ENCODE peak calls at places on chromosomes 7 and 10, in six cellular contexts. W is CD8-positive, alpha-beta memory T cell; K is epithelial cell of esophagus; H is A549; L is colonic mucosa; G is body of pancreas. F is an unnamed sample.

GRCh38 chr7:156752371-156753297 is 112.1 kb downstream of the RNF32 start:
- DNase-seq in W (no peak), K (no peak), H (no peak), L (no peak), G (no peak), F (no peak)

GRCh38 chr10:86439544-86439943 is 72.9 kb upstream of the GRID1 start:
- DNase-seq in W (no peak), K (peak; percentile 67), H (peak; percentile 23), L (peak; percentile 45), G (peak; percentile 83), F (peak; percentile 58)

GRCh38 chr7:130486114-130486962 is 5.5 kb upstream of the MEST start:
- DNase-seq in W (peak; percentile 27), K (peak; percentile 59), H (peak; percentile 91), L (peak; percentile 84), G (peak; percentile 95), F (peak; percentile 87)

GRCh38 chr10:7855205-7855604 is 36.9 kb downstream of the TAF3 start:
- DNase-seq in W (no peak), K (no peak), H (no peak), L (no peak), G (no peak), F (no peak)

GRCh38 chr10:71292624-71293445 is 26.2 kb upstream of the SLC29A3 start:
- DNase-seq in W (no peak), K (no peak), H (no peak), L (no peak), G (no peak), F (no peak)

GRCh38 chr7:100867040-100867795 is at the start of gene TRIP6:
- DNase-seq in W (no peak), K (peak; percentile 82), H (peak; percentile 93), L (peak; percentile 91), G (peak; percentile 86), F (peak; percentile 87)

GRCh38 chr10:10093035-10093434 is 924.6 kb upstream of the CELF2 start:
- DNase-seq in W (no peak), K (no peak), H (no peak), L (no peak), G (no peak), F (no peak)

GRCh38 chr10:30554443-30554831 is 75.1 kb downstream of the LYZL2 start:
- DNase-seq in W (no peak), K (no peak), H (no peak), L (no peak), G (no peak), F (no peak)

GRCh38 chr10:70381491-70382421 is 669 bp downstream of the LRRC20 start:
- DNase-seq in W (no peak), K (no peak), H (peak; percentile 59), L (peak; percentile 52), G (peak; percentile 39), F (peak; percentile 35)

GRCh38 chr10:70430489-70431445 is 10.7 kb downstream of the NODAL start:
- DNase-seq in W (no peak), K (peak; percentile 51), H (no peak), L (peak; percentile 55), G (peak; percentile 77), F (peak; percentile 55)

GRCh38 chr10:132913559-132914115 is 28.7 kb downstream of the CFAP46 start:
- DNase-seq in W (no peak), K (no peak), H (no peak), L (no peak), G (no peak), F (peak; percentile 3)

GRCh38 chr10:132198068-132198370 is 11.3 kb downstream of the DPYSL4 start:
- DNase-seq in W (no peak), K (no peak), H (no peak), L (no peak), G (no peak), F (no peak)

GRCh38 chr10:107727762-107728317 is 563.3 kb upstream of the SORCS1 start:
- DNase-seq in W (no peak), K (peak; percentile 18), H (no peak), L (peak; percentile 38), G (no peak), F (no peak)

GRCh38 chr10:102322914-102323313 is 72.6 kb upstream of the NFKB2 start:
- DNase-seq in W (peak; percentile 23), K (no peak), H (no peak), L (no peak), G (no peak), F (peak; percentile 14)

GRCh38 chr10:6416892-6417512 is 163.1 kb downstream of the PRKCQ start:
- DNase-seq in W (no peak), K (peak; percentile 59), H (peak; percentile 71), L (no peak), G (no peak), F (no peak)

GRCh38 chr7:86914468-86915054 is 144.9 kb downstream of the ELAPOR2 start:
- DNase-seq in W (no peak), K (peak; percentile 11), H (no peak), L (no peak), G (no peak), F (no peak)

GRCh38 chr7:114405427-114405826 is 9.2 kb upstream of the FOXP2 start:
- DNase-seq in W (no peak), K (peak; percentile 55), H (peak; percentile 7), L (no peak), G (no peak), F (no peak)

GRCh38 chr10:123136806-123137642 is 1.3 kb downstream of the HMX3 start:
- DNase-seq in W (no peak), K (no peak), H (no peak), L (no peak), G (no peak), F (no peak)

GRCh38 chr7:11612737-11613136 is 219.3 kb downstream of the THSD7A start:
- DNase-seq in W (no peak), K (no peak), H (no peak), L (no peak), G (no peak), F (no peak)

GRCh38 chr7:107879400-107880035 is 11.5 kb upstream of the DLD start:
- DNase-seq in W (peak; percentile 19), K (peak; percentile 72), H (peak; percentile 56), L (peak; percentile 41), G (peak; percentile 66), F (peak; percentile 46)

GRCh38 chr10:62437696-62438095 is 63.5 kb downstream of the ZNF365 start:
- DNase-seq in W (no peak), K (peak; percentile 74), H (peak; percentile 40), L (peak; percentile 31), G (peak; percentile 30), F (no peak)

GRCh38 chr7:78296036-78296435 is 497.5 kb downstream of the PHTF2 start:
- DNase-seq in W (no peak), K (no peak), H (no peak), L (no peak), G (no peak), F (no peak)

GRCh38 chr7:47413526-47414341 is 168.2 kb downstream of the TNS3 start:
- DNase-seq in W (no peak), K (no peak), H (no peak), L (no peak), G (no peak), F (no peak)

GRCh38 chr10:122293156-122293978 is 22.3 kb downstream of the BTBD16 start:
- DNase-seq in W (no peak), K (no peak), H (no peak), L (no peak), G (no peak), F (no peak)

GRCh38 chr10:49457686-49458085 is 61.8 kb upstream of the DRGX start:
- DNase-seq in W (no peak), K (no peak), H (no peak), L (no peak), G (no peak), F (no peak)

GRCh38 chr7:22625251-22625650 is 101.7 kb upstream of the IL6 start:
- DNase-seq in W (no peak), K (no peak), H (no peak), L (no peak), G (no peak), F (no peak)

GRCh38 chr10:94429049-94429707 is 26.8 kb downstream of the TBC1D12 start:
- DNase-seq in W (no peak), K (no peak), H (no peak), L (no peak), G (no peak), F (no peak)

DNA sequence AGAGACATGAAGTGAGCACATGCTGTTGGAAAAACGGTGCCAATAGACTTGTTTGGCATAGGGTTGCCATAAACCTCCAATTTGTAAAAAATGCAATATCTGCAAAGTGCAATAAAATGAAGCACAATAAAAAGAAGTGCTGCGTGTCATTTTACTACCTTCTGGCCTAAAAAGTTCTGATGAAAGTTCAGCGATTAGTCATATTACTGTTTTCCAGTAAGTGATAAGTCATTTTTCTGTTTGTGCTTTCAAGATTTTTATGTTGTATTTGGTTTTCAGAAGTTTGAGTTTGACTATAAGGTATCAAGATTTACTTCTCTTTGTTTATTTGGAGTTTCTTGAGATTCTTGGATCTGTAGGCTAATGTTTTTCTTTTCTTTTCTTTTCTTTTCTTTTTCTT is 16.8 kb downstream of the AOAH start:
- DNase-seq in W (no peak), K (no peak), H (no peak), L (no peak), G (no peak), F (no peak)
- H3K4me3 ChIP-seq in W (no peak overlapping the region), K (no peak overlapping the region), H (no peak overlapping the region), L (no peak overlapping the region), G (no peak overlapping the region), F (no peak overlapping the region)

DNA sequence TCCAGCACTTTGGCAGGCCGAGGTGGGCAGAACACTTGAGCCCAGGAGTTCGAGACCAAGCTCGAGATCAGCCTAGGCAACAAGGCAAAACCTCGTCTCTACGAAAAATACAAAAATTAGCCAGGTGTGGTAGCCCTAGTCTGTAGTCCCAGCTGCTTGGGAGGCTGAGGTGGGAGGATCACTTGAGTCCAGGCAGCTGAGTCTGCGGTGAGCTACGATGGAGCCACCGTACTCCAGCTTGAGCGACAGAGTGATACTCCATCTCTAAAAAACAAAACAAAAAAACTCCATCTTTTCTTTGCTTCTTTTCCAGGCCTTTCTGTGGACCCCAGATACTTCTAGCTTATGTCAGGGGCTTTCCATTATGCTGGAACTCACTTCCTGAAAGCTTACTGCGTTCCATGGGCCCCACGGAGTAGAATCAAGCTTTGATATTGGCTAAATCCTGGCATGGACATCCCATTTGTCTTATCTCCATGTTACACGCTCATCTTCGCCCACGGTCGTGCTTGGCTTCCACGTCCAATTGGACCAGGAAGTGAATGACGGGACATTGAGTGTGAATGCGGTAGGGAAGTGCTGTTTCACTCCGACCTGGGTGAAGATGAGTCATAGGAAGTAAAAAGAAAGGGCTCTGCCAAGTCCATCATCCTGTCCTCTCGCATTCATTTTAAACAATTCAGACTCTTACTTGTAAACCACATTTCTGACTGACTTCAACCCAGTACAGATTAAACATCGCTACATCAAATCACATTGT is 45.7 kb downstream of the FAM171A1 start:
- DNase-seq in W (no peak), K (peak; percentile 69), H (peak; percentile 17), L (no peak), G (no peak), F (no peak)
- H3K4me3 ChIP-seq in W (no peak overlapping the region), K (no peak overlapping the region), H (no peak overlapping the region), L (no peak overlapping the region), G (no peak overlapping the region), F (no peak overlapping the region)

DNA sequence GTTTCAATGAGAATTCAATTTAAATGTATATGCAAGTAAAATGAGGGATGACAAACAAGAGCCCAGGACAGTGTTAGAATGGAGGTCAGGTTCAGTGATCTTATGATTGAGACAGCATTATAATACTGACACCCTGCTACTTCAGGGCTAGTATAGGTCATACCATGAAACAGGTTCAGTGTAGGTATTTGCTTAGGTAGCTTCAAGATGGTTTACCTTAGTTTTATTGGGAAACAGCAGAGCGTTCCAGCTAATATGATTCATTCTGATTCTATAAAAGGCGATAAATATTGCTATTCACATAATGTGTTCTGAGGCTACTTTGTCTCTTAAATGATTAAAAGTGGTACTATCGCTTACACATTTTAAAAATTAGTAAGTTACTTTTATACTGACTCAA is 203.3 kb downstream of the PPP1R9A start:
- DNase-seq in W (no peak), K (no peak), H (no peak), L (no peak), G (no peak), F (no peak)
- H3K4me3 ChIP-seq in W (no peak overlapping the region), K (no peak overlapping the region), H (no peak overlapping the region), L (no peak overlapping the region), G (no peak overlapping the region), F (no peak overlapping the region)

GRCh38 chr7:143385891-143386781 is 5.0 kb downstream of the ZYX start:
- DNase-seq in W (peak; percentile 24), K (no peak), H (no peak), L (no peak), G (no peak), F (no peak)
- H3K4me3 ChIP-seq in W (peak overlapping the region; percentile 4), K (no peak overlapping the region), H (no peak overlapping the region), L (no peak overlapping the region), G (no peak overlapping the region), F (no peak overlapping the region)